ENCODE peak calls at places on chromosomes 16 and 17, in ten cellular contexts. H is kidney, Y is keratinocyte, Z is ovary, I is prostate gland, O is stomach, K is psoas muscle, U is Caco-2, W is AG04449, C is AG04450. X is an unnamed sample.

GRCh38 chr16:745739-746138 is 4.9 kb upstream of the CIAO3 start:
- DNase-seq in H (no peak), Y (no peak), Z (no peak), I (no peak), O (peak), K (no peak), U (no peak), W (no peak), C (no peak), X (no peak)

GRCh38 chr17:55641559-55642160 is 81.0 kb downstream of the TMEM100 start:
- DNase-seq in H (no peak), Y (peak), Z (peak), I (peak), O (peak), K (peak), U (peak), W (peak), C (peak), X (peak)

GRCh38 chr16:53561101-53561888 is 58.3 kb upstream of the AKTIP start:
- DNase-seq in H (no peak), Y (no peak), Z (no peak), I (no peak), O (no peak), K (no peak), U (no peak), W (no peak), C (no peak), X (no peak)

GRCh38 chr16:81946206-81946605 is 65.1 kb downstream of the SDR42E1 start:
- DNase-seq in H (no peak), Y (no peak), Z (no peak), I (no peak), O (no peak), K (no peak), U (no peak), W (no peak), C (no peak), X (no peak)

GRCh38 chr16:90061437-90061836 is 15.7 kb downstream of the PRDM7 start:
- DNase-seq in H (no peak), Y (no peak), Z (no peak), I (no peak), O (no peak), K (no peak), U (no peak), W (no peak), C (no peak), X (no peak)

GRCh38 chr16:79099701-79100100 is 500.8 kb downstream of the MAF start:
- DNase-seq in H (no peak), Y (no peak), Z (no peak), I (no peak), O (no peak), K (no peak), U (no peak), W (no peak), C (no peak), X (peak)

GRCh38 chr17:44547625-44548297 is 9.5 kb upstream of the FZD2 start:
- DNase-seq in H (no peak), Y (no peak), Z (no peak), I (no peak), O (no peak), K (no peak), U (no peak), W (no peak), C (no peak), X (peak)

GRCh38 chr16:77443834-77444460 is 9.1 kb upstream of the ADAMTS18 start:
- DNase-seq in H (no peak), Y (no peak), Z (no peak), I (no peak), O (no peak), K (no peak), U (no peak), W (no peak), C (no peak), X (no peak)

GRCh38 chr17:55466671-55467070 is 44.6 kb downstream of the SMIM36 start:
- DNase-seq in H (no peak), Y (no peak), Z (no peak), I (no peak), O (no peak), K (no peak), U (no peak), W (no peak), C (no peak), X (no peak)

GRCh38 chr17:55664287-55664686 is 58.4 kb downstream of the TMEM100 start:
- DNase-seq in H (no peak), Y (no peak), Z (no peak), I (no peak), O (no peak), K (no peak), U (no peak), W (no peak), C (no peak), X (peak)

GRCh38 chr17:31085563-31085962 is 9.2 kb upstream of the NF1 start:
- DNase-seq in H (no peak), Y (no peak), Z (no peak), I (no peak), O (no peak), K (no peak), U (no peak), W (no peak), C (no peak), X (peak)

GRCh38 chr17:7922499-7923289 is 6.6 kb upstream of the RNF227 start:
- DNase-seq in H (peak), Y (no peak), Z (peak), I (peak), O (peak), K (peak), U (peak), W (no peak), C (peak), X (no peak)

GRCh38 chr17:8740486-8740885 is 4.2 kb downstream of the CCDC42 start:
- DNase-seq in H (peak), Y (no peak), Z (no peak), I (no peak), O (no peak), K (no peak), U (no peak), W (no peak), C (no peak), X (no peak)

GRCh38 chr16:89363621-89364393 is 126.6 kb downstream of the ANKRD11 start:
- DNase-seq in H (peak), Y (peak), Z (no peak), I (no peak), O (peak), K (no peak), U (no peak), W (peak), C (no peak), X (peak)

GRCh38 chr16:58280846-58281301 is 14.0 kb downstream of the PRSS54 start:
- DNase-seq in H (no peak), Y (no peak), Z (no peak), I (no peak), O (peak), K (no peak), U (no peak), W (no peak), C (no peak), X (no peak)

GRCh38 chr17:6610011-6610410 is 30.5 kb downstream of the KIAA0753 start:
- DNase-seq in H (no peak), Y (no peak), Z (no peak), I (no peak), O (no peak), K (no peak), U (no peak), W (no peak), C (no peak), X (no peak)

GRCh38 chr16:55047331-55047730 is 116.7 kb downstream of the IRX5 start:
- DNase-seq in H (no peak), Y (no peak), Z (no peak), I (no peak), O (no peak), K (no peak), U (no peak), W (no peak), C (no peak), X (no peak)

GRCh38 chr17:57603978-57604377 is 141.1 kb downstream of the CCDC182 start:
- DNase-seq in H (no peak), Y (no peak), Z (no peak), I (peak), O (peak), K (no peak), U (no peak), W (no peak), C (no peak), X (peak)

GRCh38 chr16:60748366-60748765 is 1287.9 kb downstream of the CDH8 start:
- DNase-seq in H (no peak), Y (no peak), Z (no peak), I (no peak), O (no peak), K (no peak), U (no peak), W (no peak), C (no peak), X (no peak)

GRCh38 chr16:3655030-3655790 is 719 bp downstream of the DNASE1 start:
- DNase-seq in H (peak), Y (no peak), Z (no peak), I (no peak), O (no peak), K (no peak), U (peak), W (no peak), C (no peak), X (no peak)

GRCh38 chr17:5897320-5897911 is 172.8 kb upstream of the WSCD1 start:
- DNase-seq in H (no peak), Y (no peak), Z (no peak), I (no peak), O (no peak), K (no peak), U (no peak), W (no peak), C (no peak), X (no peak)

GRCh38 chr16:80663078-80663477 is 122.3 kb downstream of the DYNLRB2 start:
- DNase-seq in H (no peak), Y (no peak), Z (no peak), I (no peak), O (no peak), K (no peak), U (no peak), W (no peak), C (no peak), X (no peak)

GRCh38 chr16:24717411-24717810 is 12.0 kb upstream of the TNRC6A start:
- DNase-seq in H (no peak), Y (no peak), Z (no peak), I (no peak), O (no peak), K (no peak), U (no peak), W (no peak), C (no peak), X (no peak)

GRCh38 chr16:3610698-3611144 is 685 bp downstream of the SLX4 start:
- DNase-seq in H (no peak), Y (no peak), Z (no peak), I (no peak), O (no peak), K (no peak), U (no peak), W (no peak), C (no peak), X (peak)

GRCh38 chr16:63185235-63185780 is 1149.1 kb upstream of the CDH8 start:
- DNase-seq in H (no peak), Y (no peak), Z (no peak), I (no peak), O (no peak), K (no peak), U (no peak), W (no peak), C (no peak), X (no peak)

DNA sequence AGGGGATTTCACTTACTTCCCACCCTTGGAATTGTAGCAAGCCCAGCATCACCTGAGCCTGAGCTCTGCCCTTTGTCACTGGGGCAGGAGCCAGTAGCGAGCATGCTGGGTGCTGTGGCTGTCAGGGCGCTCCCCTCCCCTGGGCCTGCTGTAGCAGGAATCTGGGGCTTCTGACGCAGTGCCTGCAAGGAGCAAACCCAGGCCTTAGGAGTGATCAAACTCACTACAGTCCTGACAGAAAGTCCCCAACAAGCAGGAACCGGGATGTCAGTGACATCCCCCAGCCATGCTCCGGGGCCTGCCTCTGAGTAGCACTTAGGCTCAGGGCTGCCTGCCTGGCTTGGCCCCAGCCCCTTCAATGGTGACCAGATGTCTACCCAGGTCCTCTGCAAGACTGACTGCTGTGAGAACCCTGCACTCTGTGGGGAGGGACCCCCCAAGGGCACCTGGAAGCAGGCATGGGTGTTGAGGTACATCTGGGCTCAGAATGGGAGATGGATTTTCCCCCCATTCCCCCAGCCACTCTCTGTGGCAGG is 23.5 kb downstream of the PLD6 start:
- DNase-seq in H (no peak), Y (no peak), Z (no peak), I (no peak), O (no peak), K (no peak), U (no peak), W (no peak), C (no peak), X (no peak)
- H3K4me3 ChIP-seq in H (no peak), Y (no peak), Z (no peak), I (no peak), O (no peak), K (no peak), U (no peak), W (no peak), C (no peak), X (no peak)

GRCh38 chr17:50808413-50808812 is 27.0 kb upstream of the WFIKKN2 start:
- DNase-seq in H (no peak), Y (no peak), Z (no peak), I (no peak), O (no peak), K (no peak), U (no peak), W (no peak), C (no peak), X (no peak)

GRCh38 chr17:50807675-50808074 is 27.7 kb upstream of the WFIKKN2 start:
- DNase-seq in H (no peak), Y (no peak), Z (no peak), I (no peak), O (no peak), K (no peak), U (no peak), W (no peak), C (no peak), X (no peak)

GRCh38 chr17:50807014-50807413 is 28.4 kb upstream of the WFIKKN2 start:
- DNase-seq in H (no peak), Y (no peak), Z (no peak), I (no peak), O (no peak), K (no peak), U (no peak), W (no peak), C (no peak), X (no peak)

GRCh38 chr17:50805486-50805885 is 29.9 kb upstream of the WFIKKN2 start:
- DNase-seq in H (no peak), Y (no peak), Z (no peak), I (no peak), O (no peak), K (no peak), U (no peak), W (no peak), C (no peak), X (no peak)

GRCh38 chr17:50806141-50806643 is 29.2 kb upstream of the WFIKKN2 start:
- DNase-seq in H (no peak), Y (no peak), Z (no peak), I (no peak), O (peak), K (no peak), U (no peak), W (no peak), C (no peak), X (no peak)
- TF ChIP-seq CTCF in H (no peak), Y (no peak), Z (no peak), I (no peak), O (no peak), K (no peak), U (no peak), W (no peak), C (peak), X (peak)

GRCh38 chr17:40364906-40365305 is 369 bp upstream of the GJD3 start:
- DNase-seq in H (no peak), Y (no peak), Z (no peak), I (no peak), O (no peak), K (no peak), U (no peak), W (no peak), C (no peak), X (no peak)

GRCh38 chr17:40363480-40363838 is 1.1 kb downstream of the GJD3 start:
- DNase-seq in H (peak), Y (no peak), Z (no peak), I (no peak), O (no peak), K (no peak), U (no peak), W (no peak), C (no peak), X (peak)

GRCh38 chr17:40362696-40363479 is 1.6 kb downstream of the GJD3 start:
- DNase-seq in H (peak), Y (no peak), Z (no peak), I (no peak), O (peak), K (peak), U (peak), W (no peak), C (no peak), X (peak)

GRCh38 chr17:40366076-40366860 is 1.7 kb upstream of the GJD3 start:
- DNase-seq in H (no peak), Y (no peak), Z (no peak), I (no peak), O (no peak), K (no peak), U (no peak), W (no peak), C (no peak), X (no peak)

GRCh38 chr17:40364121-40364861 is at the start of gene GJD3:
- DNase-seq in H (peak), Y (no peak), Z (no peak), I (no peak), O (no peak), K (no peak), U (peak), W (no peak), C (no peak), X (no peak)
- H3K4me3 ChIP-seq in H (peak), Y (no peak), Z (peak), I (peak), O (peak), K (peak), U (peak), W (peak), C (peak), X (no peak)

GRCh38 chr16:67177743-67178699 is 5.7 kb downstream of the MATCAP1 start:
- DNase-seq in H (peak), Y (no peak), Z (no peak), I (peak), O (peak), K (peak), U (peak), W (no peak), C (no peak), X (peak)
- TF ChIP-seq CTCF in H (peak), Y (peak), Z (no peak), I (peak), O (peak), K (no peak), U (peak), W (no peak), C (no peak), X (no peak)